ENCODE peak calls at places on chromosomes 16 and 17, in nine cellular contexts. W is GM04503; O is sciatic nerve; X is left lung; H is stimulated activated CD8-positive, alpha-beta memory T cell treated with anti-CD3 and anti-CD28 coated beads, Interleukin-15, amount 100 ng/mL, for 24 hours; I is GM18507; R is stimulated activated CD4-positive, alpha-beta T cell treated with anti-CD3 and anti-CD28 coated beads, Interleukin-2, amount 100 ng/mL, for 4 hours; A is hypothalamus; B is ACHN. S is an unnamed sample.
A peak's percentile ranks its signal among the peaks of the same experiment; 100 is the strongest.

GRCh38 chr17:77247048-77247541 is 106.3 kb downstream of the SEC14L1 start:
- DNase-seq in W (no peak), O (peak; percentile 94), X (peak; percentile 97), H (peak; percentile 88), I (peak; percentile 89), R (peak; percentile 75), A (peak; percentile 47), B (peak; percentile 78), S (no peak)

GRCh38 chr17:65749479-65749878 is 188.0 kb upstream of the AXIN2 start:
- DNase-seq in W (no peak), O (no peak), X (no peak), H (no peak), I (no peak), R (no peak), A (no peak), B (no peak), S (no peak)

GRCh38 chr16:78962457-78962929 is 638.0 kb downstream of the MAF start:
- DNase-seq in W (no peak), O (no peak), X (no peak), H (no peak), I (no peak), R (no peak), A (no peak), B (no peak), S (peak; percentile 61)

GRCh38 chr16:86343733-86344585 is 166.4 kb upstream of the FOXF1 start:
- DNase-seq in W (no peak), O (no peak), X (no peak), H (no peak), I (no peak), R (no peak), A (no peak), B (no peak), S (no peak)

GRCh38 chr16:72818286-72818845 is 229.6 kb downstream of the ZFHX3 start:
- DNase-seq in W (no peak), O (no peak), X (no peak), H (no peak), I (no peak), R (no peak), A (no peak), B (peak; percentile 27), S (no peak)

GRCh38 chr16:89395150-89396142 is 94.9 kb downstream of the ANKRD11 start:
- DNase-seq in W (peak; percentile 93), O (peak; percentile 89), X (no peak), H (no peak), I (no peak), R (no peak), A (peak; percentile 84), B (peak; percentile 100), S (no peak)

GRCh38 chr16:56419740-56420548 is 5.4 kb downstream of the AMFR start:
- DNase-seq in W (no peak), O (no peak), X (no peak), H (no peak), I (no peak), R (no peak), A (no peak), B (no peak), S (no peak)

GRCh38 chr17:28760987-28761562 is 17.3 kb downstream of the TRAF4 start:
- DNase-seq in W (no peak), O (peak; percentile 69), X (peak; percentile 89), H (no peak), I (no peak), R (no peak), A (peak; percentile 48), B (no peak), S (no peak)

GRCh38 chr16:1642753-1643152 is 30.6 kb downstream of the CRAMP1 start:
- DNase-seq in W (no peak), O (no peak), X (no peak), H (no peak), I (no peak), R (no peak), A (no peak), B (no peak), S (no peak)